ENCODE peak calls at places on chromosomes 2 and 18, in seven cellular contexts. One of them, this sample, is unnamed.
A peak's percentile ranks its signal among the peaks of the same experiment; 100 is the strongest.

GRCh38 chr2:72989770-72990556 is 72.6 kb downstream of the EMX1 start:
- DNase-seq in A172: no peak
- DNase-seq in activated gamma-delta T cell treated with Interleukin-2 at 50 U/mL for 16 hours: no peak
- DNase-seq in iPS-NIHi11: no peak
- DNase-seq in suprapubic skin: peak; percentile 46
- DNase-seq in GM20000: no peak
- DNase-seq in HS-5: no peak
- DNase-seq in this sample: no peak

GRCh38 chr2:100744589-100744988 is 75.3 kb upstream of the NPAS2 start:
- DNase-seq in A172: peak; percentile 35
- DNase-seq in activated gamma-delta T cell treated with Interleukin-2 at 50 U/mL for 16 hours: no peak
- DNase-seq in iPS-NIHi11: no peak
- DNase-seq in suprapubic skin: no peak
- DNase-seq in GM20000: no peak
- DNase-seq in HS-5: no peak
- DNase-seq in this sample: no peak

GRCh38 chr2:9408641-9409151 is 14.6 kb downstream of the ITGB1BP1 start:
- DNase-seq in A172: no peak
- DNase-seq in activated gamma-delta T cell treated with Interleukin-2 at 50 U/mL for 16 hours: no peak
- DNase-seq in iPS-NIHi11: no peak
- DNase-seq in suprapubic skin: no peak
- DNase-seq in GM20000: no peak
- DNase-seq in HS-5: no peak
- DNase-seq in this sample: no peak

GRCh38 chr2:150119860-150120259 is 367.6 kb downstream of the RND3 start:
- DNase-seq in A172: no peak
- DNase-seq in activated gamma-delta T cell treated with Interleukin-2 at 50 U/mL for 16 hours: no peak
- DNase-seq in iPS-NIHi11: no peak
- DNase-seq in suprapubic skin: no peak
- DNase-seq in GM20000: no peak
- DNase-seq in HS-5: no peak
- DNase-seq in this sample: no peak

GRCh38 chr2:238158807-238159539 is at the start of gene ERFE:
- DNase-seq in A172: no peak
- DNase-seq in activated gamma-delta T cell treated with Interleukin-2 at 50 U/mL for 16 hours: no peak
- DNase-seq in iPS-NIHi11: peak; percentile 91
- DNase-seq in suprapubic skin: no peak
- DNase-seq in GM20000: peak; percentile 85
- DNase-seq in HS-5: no peak
- DNase-seq in this sample: peak; percentile 70

GRCh38 chr2:156322103-156322671 is 10.3 kb downstream of the NR4A2 start:
- DNase-seq in A172: no peak
- DNase-seq in activated gamma-delta T cell treated with Interleukin-2 at 50 U/mL for 16 hours: no peak
- DNase-seq in iPS-NIHi11: no peak
- DNase-seq in suprapubic skin: no peak
- DNase-seq in GM20000: peak; percentile 20
- DNase-seq in HS-5: no peak
- DNase-seq in this sample: no peak

GRCh38 chr18:10374615-10375295 is 79.7 kb upstream of the APCDD1 start:
- DNase-seq in A172: no peak
- DNase-seq in activated gamma-delta T cell treated with Interleukin-2 at 50 U/mL for 16 hours: no peak
- DNase-seq in iPS-NIHi11: no peak
- DNase-seq in suprapubic skin: no peak
- DNase-seq in GM20000: no peak
- DNase-seq in HS-5: no peak
- DNase-seq in this sample: no peak

GRCh38 chr2:201542291-201542690 is 90.8 kb downstream of the STRADB start:
- DNase-seq in A172: no peak
- DNase-seq in activated gamma-delta T cell treated with Interleukin-2 at 50 U/mL for 16 hours: no peak
- DNase-seq in iPS-NIHi11: no peak
- DNase-seq in suprapubic skin: no peak
- DNase-seq in GM20000: no peak
- DNase-seq in HS-5: no peak
- DNase-seq in this sample: no peak

GRCh38 chr2:201172279-201172678 is 10.7 kb upstream of the CASP10 start:
- DNase-seq in A172: no peak
- DNase-seq in activated gamma-delta T cell treated with Interleukin-2 at 50 U/mL for 16 hours: no peak
- DNase-seq in iPS-NIHi11: no peak
- DNase-seq in suprapubic skin: no peak
- DNase-seq in GM20000: no peak
- DNase-seq in HS-5: no peak
- DNase-seq in this sample: no peak

GRCh38 chr2:191701696-191702095 is 23.8 kb downstream of the NABP1 start:
- DNase-seq in A172: no peak
- DNase-seq in activated gamma-delta T cell treated with Interleukin-2 at 50 U/mL for 16 hours: no peak
- DNase-seq in iPS-NIHi11: no peak
- DNase-seq in suprapubic skin: no peak
- DNase-seq in GM20000: no peak
- DNase-seq in HS-5: no peak
- DNase-seq in this sample: no peak

GRCh38 chr2:137091704-137092103 is 326.4 kb downstream of the THSD7B start:
- DNase-seq in A172: no peak
- DNase-seq in activated gamma-delta T cell treated with Interleukin-2 at 50 U/mL for 16 hours: no peak
- DNase-seq in iPS-NIHi11: no peak
- DNase-seq in suprapubic skin: no peak
- DNase-seq in GM20000: no peak
- DNase-seq in HS-5: no peak
- DNase-seq in this sample: no peak

GRCh38 chr2:85216051-85216431 is 82.8 kb downstream of the TCF7L1 start:
- DNase-seq in A172: no peak
- DNase-seq in activated gamma-delta T cell treated with Interleukin-2 at 50 U/mL for 16 hours: no peak
- DNase-seq in iPS-NIHi11: no peak
- DNase-seq in suprapubic skin: peak; percentile 64
- DNase-seq in GM20000: no peak
- DNase-seq in HS-5: no peak
- DNase-seq in this sample: no peak

GRCh38 chr2:178819992-178820391 is 12.8 kb upstream of the TTN start:
- DNase-seq in A172: no peak
- DNase-seq in activated gamma-delta T cell treated with Interleukin-2 at 50 U/mL for 16 hours: no peak
- DNase-seq in iPS-NIHi11: no peak
- DNase-seq in suprapubic skin: no peak
- DNase-seq in GM20000: peak; percentile 25
- DNase-seq in HS-5: no peak
- DNase-seq in this sample: no peak

GRCh38 chr18:48486762-48487161 is 52.1 kb upstream of the CTIF start:
- DNase-seq in A172: peak; percentile 33
- DNase-seq in activated gamma-delta T cell treated with Interleukin-2 at 50 U/mL for 16 hours: no peak
- DNase-seq in iPS-NIHi11: no peak
- DNase-seq in suprapubic skin: no peak
- DNase-seq in GM20000: no peak
- DNase-seq in HS-5: no peak
- DNase-seq in this sample: no peak